ENCODE peak calls at places on chromosomes 7 and 10, in nine cellular contexts. One of them, this sample, is unnamed.

GRCh38 chr7:25931156-25931555 is 220.8 kb upstream of the NFE2L3 start:
- DNase-seq in ELF-1: no peak
- DNase-seq in germinal center: no peak
- DNase-seq in NCI-H524: no peak
- DNase-seq in amniotic stem cell: no peak
- DNase-seq in NCI-H2107: no peak
- DNase-seq in Right ventricle myocardium inferior: no peak
- DNase-seq in DMS153: no peak
- DNase-seq in stimulated activated CD4-positive, alpha-beta T cell treated with anti-CD3 and anti-CD28 coated beads, Interleukin-4, amount 100 ng/mL, for 1 hour: no peak
- DNase-seq in this sample: no peak

GRCh38 chr7:869348-869747 is 7.0 kb upstream of the GET4 start:
- DNase-seq in ELF-1: no peak
- DNase-seq in germinal center: no peak
- DNase-seq in NCI-H524: no peak
- DNase-seq in amniotic stem cell: no peak
- DNase-seq in NCI-H2107: no peak
- DNase-seq in Right ventricle myocardium inferior: peak; percentile 16
- DNase-seq in DMS153: no peak
- DNase-seq in stimulated activated CD4-positive, alpha-beta T cell treated with anti-CD3 and anti-CD28 coated beads, Interleukin-4, amount 100 ng/mL, for 1 hour: no peak
- DNase-seq in this sample: no peak

GRCh38 chr10:126561499-126562208 is 108.8 kb downstream of the C10orf90 start:
- DNase-seq in ELF-1: peak; percentile 69
- DNase-seq in germinal center: no peak
- DNase-seq in NCI-H524: no peak
- DNase-seq in amniotic stem cell: no peak
- DNase-seq in NCI-H2107: no peak
- DNase-seq in Right ventricle myocardium inferior: no peak
- DNase-seq in DMS153: no peak
- DNase-seq in stimulated activated CD4-positive, alpha-beta T cell treated with anti-CD3 and anti-CD28 coated beads, Interleukin-4, amount 100 ng/mL, for 1 hour: no peak
- DNase-seq in this sample: peak; percentile 95

GRCh38 chr7:99392659-99393362 is 15.6 kb downstream of the PDAP1 start:
- DNase-seq in ELF-1: peak; percentile 93
- DNase-seq in germinal center: peak; percentile 82
- DNase-seq in NCI-H524: peak; percentile 43
- DNase-seq in amniotic stem cell: no peak
- DNase-seq in NCI-H2107: peak; percentile 80
- DNase-seq in Right ventricle myocardium inferior: peak; percentile 90
- DNase-seq in DMS153: peak; percentile 79
- DNase-seq in stimulated activated CD4-positive, alpha-beta T cell treated with anti-CD3 and anti-CD28 coated beads, Interleukin-4, amount 100 ng/mL, for 1 hour: peak; percentile 77
- DNase-seq in this sample: peak; percentile 94

GRCh38 chr10:106652279-106652678 is 512.2 kb downstream of the SORCS1 start:
- DNase-seq in ELF-1: no peak
- DNase-seq in germinal center: no peak
- DNase-seq in NCI-H524: no peak
- DNase-seq in amniotic stem cell: no peak
- DNase-seq in NCI-H2107: no peak
- DNase-seq in Right ventricle myocardium inferior: peak; percentile 56
- DNase-seq in DMS153: no peak
- DNase-seq in stimulated activated CD4-positive, alpha-beta T cell treated with anti-CD3 and anti-CD28 coated beads, Interleukin-4, amount 100 ng/mL, for 1 hour: no peak
- DNase-seq in this sample: no peak

GRCh38 chr10:69918036-69918435 is 116.3 kb downstream of the COL13A1 start:
- DNase-seq in ELF-1: no peak
- DNase-seq in germinal center: no peak
- DNase-seq in NCI-H524: no peak
- DNase-seq in amniotic stem cell: no peak
- DNase-seq in NCI-H2107: no peak
- DNase-seq in Right ventricle myocardium inferior: no peak
- DNase-seq in DMS153: no peak
- DNase-seq in stimulated activated CD4-positive, alpha-beta T cell treated with anti-CD3 and anti-CD28 coated beads, Interleukin-4, amount 100 ng/mL, for 1 hour: no peak
- DNase-seq in this sample: no peak

GRCh38 chr7:79244482-79244881 is 209.0 kb downstream of the MAGI2 start:
- DNase-seq in ELF-1: no peak
- DNase-seq in germinal center: no peak
- DNase-seq in NCI-H524: no peak
- DNase-seq in amniotic stem cell: no peak
- DNase-seq in NCI-H2107: no peak
- DNase-seq in Right ventricle myocardium inferior: no peak
- DNase-seq in DMS153: no peak
- DNase-seq in stimulated activated CD4-positive, alpha-beta T cell treated with anti-CD3 and anti-CD28 coated beads, Interleukin-4, amount 100 ng/mL, for 1 hour: no peak
- DNase-seq in this sample: no peak

GRCh38 chr10:27659786-27660185 is 85.8 kb downstream of the MKX start:
- DNase-seq in ELF-1: no peak
- DNase-seq in germinal center: no peak
- DNase-seq in NCI-H524: no peak
- DNase-seq in amniotic stem cell: no peak
- DNase-seq in NCI-H2107: peak; percentile 13
- DNase-seq in Right ventricle myocardium inferior: no peak
- DNase-seq in DMS153: no peak
- DNase-seq in stimulated activated CD4-positive, alpha-beta T cell treated with anti-CD3 and anti-CD28 coated beads, Interleukin-4, amount 100 ng/mL, for 1 hour: no peak
- DNase-seq in this sample: peak; percentile 11

GRCh38 chr10:59177862-59178235 is 1.4 kb downstream of the PHYHIPL start:
- DNase-seq in ELF-1: no peak
- DNase-seq in germinal center: no peak
- DNase-seq in NCI-H524: no peak
- DNase-seq in amniotic stem cell: no peak
- DNase-seq in NCI-H2107: no peak
- DNase-seq in Right ventricle myocardium inferior: no peak
- DNase-seq in DMS153: no peak
- DNase-seq in stimulated activated CD4-positive, alpha-beta T cell treated with anti-CD3 and anti-CD28 coated beads, Interleukin-4, amount 100 ng/mL, for 1 hour: no peak
- DNase-seq in this sample: no peak

GRCh38 chr10:112735041-112735690 is 214.9 kb upstream of the TCF7L2 start:
- DNase-seq in ELF-1: no peak
- DNase-seq in germinal center: no peak
- DNase-seq in NCI-H524: no peak
- DNase-seq in amniotic stem cell: no peak
- DNase-seq in NCI-H2107: no peak
- DNase-seq in Right ventricle myocardium inferior: no peak
- DNase-seq in DMS153: no peak
- DNase-seq in stimulated activated CD4-positive, alpha-beta T cell treated with anti-CD3 and anti-CD28 coated beads, Interleukin-4, amount 100 ng/mL, for 1 hour: no peak
- DNase-seq in this sample: no peak

GRCh38 chr10:51311232-51311631 is 236.9 kb downstream of the PRKG1 start:
- DNase-seq in ELF-1: no peak
- DNase-seq in germinal center: no peak
- DNase-seq in NCI-H524: no peak
- DNase-seq in amniotic stem cell: no peak
- DNase-seq in NCI-H2107: no peak
- DNase-seq in Right ventricle myocardium inferior: no peak
- DNase-seq in DMS153: no peak
- DNase-seq in stimulated activated CD4-positive, alpha-beta T cell treated with anti-CD3 and anti-CD28 coated beads, Interleukin-4, amount 100 ng/mL, for 1 hour: no peak
- DNase-seq in this sample: no peak

GRCh38 chr10:34696423-34696822 is 118.7 kb downstream of the PARD3 start:
- DNase-seq in ELF-1: no peak
- DNase-seq in germinal center: no peak
- DNase-seq in NCI-H524: no peak
- DNase-seq in amniotic stem cell: peak; percentile 13
- DNase-seq in NCI-H2107: no peak
- DNase-seq in Right ventricle myocardium inferior: no peak
- DNase-seq in DMS153: no peak
- DNase-seq in stimulated activated CD4-positive, alpha-beta T cell treated with anti-CD3 and anti-CD28 coated beads, Interleukin-4, amount 100 ng/mL, for 1 hour: no peak
- DNase-seq in this sample: no peak

GRCh38 chr7:11458736-11459483 is 373.1 kb downstream of the THSD7A start:
- DNase-seq in ELF-1: no peak
- DNase-seq in germinal center: no peak
- DNase-seq in NCI-H524: no peak
- DNase-seq in amniotic stem cell: peak; percentile 14
- DNase-seq in NCI-H2107: no peak
- DNase-seq in Right ventricle myocardium inferior: no peak
- DNase-seq in DMS153: peak; percentile 65
- DNase-seq in stimulated activated CD4-positive, alpha-beta T cell treated with anti-CD3 and anti-CD28 coated beads, Interleukin-4, amount 100 ng/mL, for 1 hour: no peak
- DNase-seq in this sample: no peak

GRCh38 chr7:35849954-35850353 is 49.1 kb downstream of the SEPTIN7 start:
- DNase-seq in ELF-1: no peak
- DNase-seq in germinal center: no peak
- DNase-seq in NCI-H524: no peak
- DNase-seq in amniotic stem cell: no peak
- DNase-seq in NCI-H2107: no peak
- DNase-seq in Right ventricle myocardium inferior: no peak
- DNase-seq in DMS153: no peak
- DNase-seq in stimulated activated CD4-positive, alpha-beta T cell treated with anti-CD3 and anti-CD28 coated beads, Interleukin-4, amount 100 ng/mL, for 1 hour: no peak
- DNase-seq in this sample: no peak

GRCh38 chr7:11376549-11376948 is 402.9 kb downstream of the PHF14 start:
- DNase-seq in ELF-1: no peak
- DNase-seq in germinal center: no peak
- DNase-seq in NCI-H524: no peak
- DNase-seq in amniotic stem cell: no peak
- DNase-seq in NCI-H2107: no peak
- DNase-seq in Right ventricle myocardium inferior: no peak
- DNase-seq in DMS153: no peak
- DNase-seq in stimulated activated CD4-positive, alpha-beta T cell treated with anti-CD3 and anti-CD28 coated beads, Interleukin-4, amount 100 ng/mL, for 1 hour: no peak
- DNase-seq in this sample: no peak

GRCh38 chr10:30870926-30871325 is 160.7 kb downstream of the ZNF438 start:
- DNase-seq in ELF-1: no peak
- DNase-seq in germinal center: no peak
- DNase-seq in NCI-H524: peak; percentile 1
- DNase-seq in amniotic stem cell: no peak
- DNase-seq in NCI-H2107: no peak
- DNase-seq in Right ventricle myocardium inferior: no peak
- DNase-seq in DMS153: no peak
- DNase-seq in stimulated activated CD4-positive, alpha-beta T cell treated with anti-CD3 and anti-CD28 coated beads, Interleukin-4, amount 100 ng/mL, for 1 hour: no peak
- DNase-seq in this sample: no peak

GRCh38 chr7:44277391-44277790 is 48.0 kb downstream of the CAMK2B start:
- DNase-seq in ELF-1: no peak
- DNase-seq in germinal center: no peak
- DNase-seq in NCI-H524: peak; percentile 59
- DNase-seq in amniotic stem cell: no peak
- DNase-seq in NCI-H2107: no peak
- DNase-seq in Right ventricle myocardium inferior: peak; percentile 28
- DNase-seq in DMS153: no peak
- DNase-seq in stimulated activated CD4-positive, alpha-beta T cell treated with anti-CD3 and anti-CD28 coated beads, Interleukin-4, amount 100 ng/mL, for 1 hour: no peak
- DNase-seq in this sample: no peak

This sample was measured in mesendoderm.